ENCODE peak calls at places on chromosome 7, in six cellular contexts. One of them, this sample, is unnamed.

GRCh38 chr7:103887853-103888602 is 101.4 kb downstream of the RELN start:
- DNase-seq in Right ventricle myocardium superior: no peak
- DNase-seq in WERI-Rb-1: no peak
- DNase-seq in A549: no peak
- DNase-seq in activated T-cell treated with anti-CD3 and anti-CD28 coated beads, Interleukin-2, amount 50 U/mL, for 4 hours: no peak
- DNase-seq in stimulated activated CD4-positive, alpha-beta T cell treated with anti-CD3 and anti-CD28 coated beads, Interleukin-4, amount 100 ng/mL, for 24 hours: no peak
- DNase-seq in this sample: no peak

GRCh38 chr7:116984917-116985316 is 31.6 kb downstream of the ST7 start:
- DNase-seq in Right ventricle myocardium superior: no peak
- DNase-seq in A549: peak
- DNase-seq in WERI-Rb-1: no peak
- DNase-seq in stimulated activated CD4-positive, alpha-beta T cell treated with anti-CD3 and anti-CD28 coated beads, Interleukin-4, amount 100 ng/mL, for 24 hours: no peak
- DNase-seq in activated T-cell treated with anti-CD3 and anti-CD28 coated beads, Interleukin-2, amount 50 U/mL, for 4 hours: no peak
- DNase-seq in this sample: no peak

GRCh38 chr7:5574770-5575269 is 151.2 kb upstream of the TNRC18 start:
- DNase-seq in activated T-cell treated with anti-CD3 and anti-CD28 coated beads, Interleukin-2, amount 50 U/mL, for 4 hours: no peak
- DNase-seq in stimulated activated CD4-positive, alpha-beta T cell treated with anti-CD3 and anti-CD28 coated beads, Interleukin-4, amount 100 ng/mL, for 24 hours: no peak
- DNase-seq in Right ventricle myocardium superior: peak
- DNase-seq in WERI-Rb-1: no peak
- DNase-seq in A549: no peak
- DNase-seq in this sample: no peak

GRCh38 chr7:99408347-99409191 is at the start of the genes BUD31 and PDAP1:
- DNase-seq in A549: peak
- DNase-seq in Right ventricle myocardium superior: peak
- DNase-seq in WERI-Rb-1: peak
- DNase-seq in stimulated activated CD4-positive, alpha-beta T cell treated with anti-CD3 and anti-CD28 coated beads, Interleukin-4, amount 100 ng/mL, for 24 hours: peak
- DNase-seq in activated T-cell treated with anti-CD3 and anti-CD28 coated beads, Interleukin-2, amount 50 U/mL, for 4 hours: peak
- DNase-seq in this sample: peak

GRCh38 chr7:141649865-141650499 is 52.0 kb downstream of the DENND11 start:
- DNase-seq in WERI-Rb-1: peak
- DNase-seq in A549: peak
- DNase-seq in stimulated activated CD4-positive, alpha-beta T cell treated with anti-CD3 and anti-CD28 coated beads, Interleukin-4, amount 100 ng/mL, for 24 hours: peak
- DNase-seq in Right ventricle myocardium superior: no peak
- DNase-seq in activated T-cell treated with anti-CD3 and anti-CD28 coated beads, Interleukin-2, amount 50 U/mL, for 4 hours: no peak
- DNase-seq in this sample: peak

GRCh38 chr7:90251304-90251635 is 6.3 kb downstream of the CFAP69 start:
- DNase-seq in WERI-Rb-1: no peak
- DNase-seq in Right ventricle myocardium superior: no peak
- DNase-seq in stimulated activated CD4-positive, alpha-beta T cell treated with anti-CD3 and anti-CD28 coated beads, Interleukin-4, amount 100 ng/mL, for 24 hours: no peak
- DNase-seq in A549: no peak
- DNase-seq in activated T-cell treated with anti-CD3 and anti-CD28 coated beads, Interleukin-2, amount 50 U/mL, for 4 hours: no peak
- DNase-seq in this sample: no peak

GRCh38 chr7:114021135-114021534 is 102.3 kb upstream of the PPP1R3A start:
- DNase-seq in stimulated activated CD4-positive, alpha-beta T cell treated with anti-CD3 and anti-CD28 coated beads, Interleukin-4, amount 100 ng/mL, for 24 hours: no peak
- DNase-seq in activated T-cell treated with anti-CD3 and anti-CD28 coated beads, Interleukin-2, amount 50 U/mL, for 4 hours: no peak
- DNase-seq in WERI-Rb-1: no peak
- DNase-seq in Right ventricle myocardium superior: no peak
- DNase-seq in A549: no peak
- DNase-seq in this sample: no peak

GRCh38 chr7:107779647-107780099 is 23.4 kb downstream of the SLC26A3 start:
- DNase-seq in A549: no peak
- DNase-seq in activated T-cell treated with anti-CD3 and anti-CD28 coated beads, Interleukin-2, amount 50 U/mL, for 4 hours: no peak
- DNase-seq in WERI-Rb-1: no peak
- DNase-seq in stimulated activated CD4-positive, alpha-beta T cell treated with anti-CD3 and anti-CD28 coated beads, Interleukin-4, amount 100 ng/mL, for 24 hours: no peak
- DNase-seq in Right ventricle myocardium superior: no peak
- DNase-seq in this sample: no peak

GRCh38 chr7:90701771-90702170 is 105.7 kb downstream of the CDK14 start:
- DNase-seq in activated T-cell treated with anti-CD3 and anti-CD28 coated beads, Interleukin-2, amount 50 U/mL, for 4 hours: no peak
- DNase-seq in A549: no peak
- DNase-seq in stimulated activated CD4-positive, alpha-beta T cell treated with anti-CD3 and anti-CD28 coated beads, Interleukin-4, amount 100 ng/mL, for 24 hours: no peak
- DNase-seq in Right ventricle myocardium superior: no peak
- DNase-seq in WERI-Rb-1: no peak
- DNase-seq in this sample: no peak

GRCh38 chr7:109126404-109127050 is 556.9 kb downstream of the DNAJB9 start:
- DNase-seq in stimulated activated CD4-positive, alpha-beta T cell treated with anti-CD3 and anti-CD28 coated beads, Interleukin-4, amount 100 ng/mL, for 24 hours: no peak
- DNase-seq in A549: no peak
- DNase-seq in activated T-cell treated with anti-CD3 and anti-CD28 coated beads, Interleukin-2, amount 50 U/mL, for 4 hours: no peak
- DNase-seq in Right ventricle myocardium superior: no peak
- DNase-seq in WERI-Rb-1: no peak
- DNase-seq in this sample: no peak

GRCh38 chr7:114789942-114790341 is 132.0 kb upstream of the MDFIC start:
- DNase-seq in A549: no peak
- DNase-seq in Right ventricle myocardium superior: no peak
- DNase-seq in activated T-cell treated with anti-CD3 and anti-CD28 coated beads, Interleukin-2, amount 50 U/mL, for 4 hours: no peak
- DNase-seq in WERI-Rb-1: no peak
- DNase-seq in stimulated activated CD4-positive, alpha-beta T cell treated with anti-CD3 and anti-CD28 coated beads, Interleukin-4, amount 100 ng/mL, for 24 hours: no peak
- DNase-seq in this sample: no peak

GRCh38 chr7:131011976-131012375 is 278.0 kb upstream of the KLF14 start:
- DNase-seq in stimulated activated CD4-positive, alpha-beta T cell treated with anti-CD3 and anti-CD28 coated beads, Interleukin-4, amount 100 ng/mL, for 24 hours: no peak
- DNase-seq in A549: peak
- DNase-seq in activated T-cell treated with anti-CD3 and anti-CD28 coated beads, Interleukin-2, amount 50 U/mL, for 4 hours: no peak
- DNase-seq in Right ventricle myocardium superior: no peak
- DNase-seq in WERI-Rb-1: no peak
- DNase-seq in this sample: no peak

GRCh38 chr7:95684037-95684436 is 87.7 kb upstream of the PDK4 start:
- DNase-seq in stimulated activated CD4-positive, alpha-beta T cell treated with anti-CD3 and anti-CD28 coated beads, Interleukin-4, amount 100 ng/mL, for 24 hours: no peak
- DNase-seq in Right ventricle myocardium superior: no peak
- DNase-seq in WERI-Rb-1: no peak
- DNase-seq in activated T-cell treated with anti-CD3 and anti-CD28 coated beads, Interleukin-2, amount 50 U/mL, for 4 hours: no peak
- DNase-seq in A549: peak
- DNase-seq in this sample: peak

GRCh38 chr7:47943676-47944474 is 4.4 kb downstream of the PKD1L1 start:
- DNase-seq in WERI-Rb-1: no peak
- DNase-seq in Right ventricle myocardium superior: no peak
- DNase-seq in activated T-cell treated with anti-CD3 and anti-CD28 coated beads, Interleukin-2, amount 50 U/mL, for 4 hours: no peak
- DNase-seq in stimulated activated CD4-positive, alpha-beta T cell treated with anti-CD3 and anti-CD28 coated beads, Interleukin-4, amount 100 ng/mL, for 24 hours: no peak
- DNase-seq in A549: no peak
- DNase-seq in this sample: no peak

GRCh38 chr7:3888096-3888495 is 587.0 kb downstream of the SDK1 start:
- DNase-seq in Right ventricle myocardium superior: no peak
- DNase-seq in activated T-cell treated with anti-CD3 and anti-CD28 coated beads, Interleukin-2, amount 50 U/mL, for 4 hours: no peak
- DNase-seq in WERI-Rb-1: no peak
- DNase-seq in A549: no peak
- DNase-seq in stimulated activated CD4-positive, alpha-beta T cell treated with anti-CD3 and anti-CD28 coated beads, Interleukin-4, amount 100 ng/mL, for 24 hours: no peak
- DNase-seq in this sample: no peak

GRCh38 chr7:116576350-116577319 is 51.8 kb downstream of the CAV1 start:
- DNase-seq in stimulated activated CD4-positive, alpha-beta T cell treated with anti-CD3 and anti-CD28 coated beads, Interleukin-4, amount 100 ng/mL, for 24 hours: no peak
- DNase-seq in WERI-Rb-1: no peak
- DNase-seq in activated T-cell treated with anti-CD3 and anti-CD28 coated beads, Interleukin-2, amount 50 U/mL, for 4 hours: no peak
- DNase-seq in A549: peak
- DNase-seq in Right ventricle myocardium superior: no peak
- DNase-seq in this sample: no peak

GRCh38 chr7:47496064-47496665 is 85.7 kb downstream of the TNS3 start:
- DNase-seq in Right ventricle myocardium superior: no peak
- DNase-seq in activated T-cell treated with anti-CD3 and anti-CD28 coated beads, Interleukin-2, amount 50 U/mL, for 4 hours: no peak
- DNase-seq in stimulated activated CD4-positive, alpha-beta T cell treated with anti-CD3 and anti-CD28 coated beads, Interleukin-4, amount 100 ng/mL, for 24 hours: no peak
- DNase-seq in A549: no peak
- DNase-seq in WERI-Rb-1: peak
- DNase-seq in this sample: peak

GRCh38 chr7:111126987-111127386 is 36.1 kb downstream of the LRRN3 start:
- DNase-seq in WERI-Rb-1: no peak
- DNase-seq in activated T-cell treated with anti-CD3 and anti-CD28 coated beads, Interleukin-2, amount 50 U/mL, for 4 hours: no peak
- DNase-seq in A549: peak
- DNase-seq in Right ventricle myocardium superior: no peak
- DNase-seq in stimulated activated CD4-positive, alpha-beta T cell treated with anti-CD3 and anti-CD28 coated beads, Interleukin-4, amount 100 ng/mL, for 24 hours: no peak
- DNase-seq in this sample: no peak

This sample was measured in DMS153.